ENCODE peak calls at places on chromosomes 3 and 15, in five cellular contexts. H is epithelial cell of esophagus, O is endothelial cell, Z is progenitor cell of endocrine pancreas, U is esophagus muscularis mucosa. I is an unnamed sample.

GRCh38 chr3:10228248-10228950 is 19.9 kb upstream of the TATDN2 start:
- DNase-seq in Z (no peak), H (peak), U (no peak), O (no peak), I (peak)

GRCh38 chr3:171873561-171873960 is 30.4 kb downstream of the TMEM212 start:
- DNase-seq in H (peak), O (no peak), U (no peak), Z (no peak), I (no peak)

GRCh38 chr3:196270499-196270898 is 17.0 kb downstream of the PCYT1A start:
- DNase-seq in U (no peak), H (no peak), O (no peak), Z (no peak), I (no peak)

GRCh38 chr3:192933779-192934456 is 16.3 kb upstream of the MB21D2 start:
- DNase-seq in H (peak), O (no peak), Z (no peak), U (no peak), I (no peak)

GRCh38 chr15:67080118-67080899 is 14.9 kb downstream of the SMAD3 start:
- DNase-seq in O (no peak), H (no peak), U (no peak), Z (no peak), I (no peak)

GRCh38 chr3:11603628-11604027 is 40.1 kb downstream of the VGLL4 start:
- DNase-seq in Z (no peak), U (peak), O (no peak), H (no peak), I (no peak)

GRCh38 chr15:81498314-81498713 is 124.3 kb upstream of the TMC3 start:
- DNase-seq in H (no peak), U (no peak), O (no peak), Z (no peak), I (no peak)

GRCh38 chr15:99434506-99435137 is 131.2 kb upstream of the MEF2A start:
- DNase-seq in H (no peak), O (no peak), Z (no peak), U (no peak), I (no peak)

GRCh38 chr15:80567721-80568157 is 127.4 kb upstream of the ABHD17C start:
- DNase-seq in U (no peak), O (peak), Z (peak), H (peak), I (peak)

GRCh38 chr3:28575100-28575747 is 226.6 kb upstream of the AZI2 start:
- DNase-seq in Z (peak), O (peak), U (no peak), H (peak), I (no peak)

GRCh38 chr3:173733029-173733652 is 335.6 kb downstream of the NLGN1 start:
- DNase-seq in H (peak), O (no peak), Z (no peak), U (no peak), I (no peak)

GRCh38 chr15:28456476-28457395 is 76.0 kb downstream of the GOLGA8G start:
- DNase-seq in Z (no peak), H (no peak), U (peak), O (peak), I (no peak)

GRCh38 chr3:42403737-42404136 is 6.7 kb downstream of the LYZL4 start:
- DNase-seq in U (no peak), H (peak), O (no peak), Z (no peak), I (no peak)

GRCh38 chr3:181725830-181726229 is 14.1 kb downstream of the SOX2 start:
- DNase-seq in H (no peak), Z (no peak), U (no peak), O (no peak), I (no peak)

GRCh38 chr15:68425428-68426060 is 6.4 kb downstream of the ITGA11 start:
- DNase-seq in Z (no peak), O (no peak), U (no peak), H (no peak), I (no peak)

GRCh38 chr3:66744986-66745385 is 244.2 kb upstream of the LRIG1 start:
- DNase-seq in U (no peak), H (peak), O (no peak), Z (no peak), I (no peak)

GRCh38 chr3:129448187-129448895 is 8.3 kb downstream of the IFT122 start:
- DNase-seq in U (no peak), H (no peak), O (no peak), Z (no peak), I (no peak)

GRCh38 chr3:122665226-122665786 is 15.3 kb upstream of the PARP14 start:
- DNase-seq in Z (no peak), U (no peak), H (no peak), O (no peak), I (no peak)

GRCh38 chr3:134370611-134371451 is 3.4 kb downstream of the AMOTL2 start:
- DNase-seq in U (no peak), O (no peak), H (no peak), Z (no peak), I (no peak)

GRCh38 chr3:134650431-134651346 is at the start of gene KY:
- DNase-seq in H (peak), O (peak), U (peak), Z (peak), I (no peak)

GRCh38 chr15:60349589-60349988 is 48.2 kb downstream of the ANXA2 start:
- DNase-seq in U (no peak), H (no peak), Z (no peak), O (no peak), I (no peak)

GRCh38 chr15:52233405-52233804 is 42.2 kb upstream of the GNB5 start:
- DNase-seq in O (no peak), U (no peak), Z (no peak), H (no peak), I (peak)

GRCh38 chr15:73876779-73877178 is 3.4 kb downstream of the TBC1D21 start:
- DNase-seq in U (no peak), Z (no peak), O (no peak), H (no peak), I (no peak)

GRCh38 chr3:178310833-178311380 is 225.3 kb upstream of the KCNMB2 start:
- DNase-seq in H (no peak), U (no peak), O (no peak), Z (no peak), I (no peak)

GRCh38 chr3:57646723-57647122 is 46.2 kb downstream of the DENND6A start:
- DNase-seq in O (no peak), H (peak), U (no peak), Z (no peak), I (peak)
- TF ChIP-seq CTCF in O (no peak), H (peak), U (no peak), Z (no peak), I (no peak)

GRCh38 chr3:62368705-62369475 is 4.5 kb downstream of the FEZF2 start:
- DNase-seq in O (peak), H (peak), Z (no peak), U (no peak), I (no peak)
- TF ChIP-seq CTCF in O (no peak), H (no peak), Z (peak), U (no peak), I (no peak)

GRCh38 chr3:25902586-25902985 is 112.7 kb downstream of the OXSM start:
- DNase-seq in Z (no peak), O (no peak), U (no peak), H (no peak), I (no peak)

GRCh38 chr3:25906132-25906906 is 116.4 kb downstream of the OXSM start:
- DNase-seq in H (no peak), O (no peak), Z (no peak), U (no peak), I (no peak)

GRCh38 chr3:25901796-25902195 is 111.9 kb downstream of the OXSM start:
- DNase-seq in H (no peak), Z (no peak), U (no peak), O (no peak), I (no peak)

GRCh38 chr3:25903371-25903770 is 113.5 kb downstream of the OXSM start:
- DNase-seq in H (no peak), U (no peak), Z (no peak), O (no peak), I (no peak)

DNA sequence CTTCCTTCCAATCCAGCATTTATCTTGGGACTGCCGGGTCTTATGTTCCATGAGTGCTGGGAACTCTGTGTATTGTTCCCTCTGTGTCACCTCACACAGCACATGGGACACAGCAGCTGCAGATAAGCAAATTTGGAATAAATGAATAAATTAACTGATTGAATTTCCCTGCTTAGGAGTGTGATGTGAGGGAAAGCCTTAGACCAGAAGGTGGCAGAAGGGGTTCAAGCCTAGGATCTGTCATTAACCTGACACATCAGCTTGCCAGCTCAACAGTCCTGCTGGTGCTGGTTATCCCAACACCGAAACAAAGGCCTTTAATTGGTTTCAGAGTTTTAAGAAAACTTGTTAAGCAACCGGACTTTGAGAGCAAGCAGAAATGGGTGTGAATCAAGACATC is 114.4 kb downstream of the OXSM start:
- DNase-seq in O (peak), U (no peak), Z (no peak), H (peak), I (no peak)
- TF ChIP-seq CTCF in O (no peak), U (no peak), Z (peak), H (peak), I (no peak)

DNA sequence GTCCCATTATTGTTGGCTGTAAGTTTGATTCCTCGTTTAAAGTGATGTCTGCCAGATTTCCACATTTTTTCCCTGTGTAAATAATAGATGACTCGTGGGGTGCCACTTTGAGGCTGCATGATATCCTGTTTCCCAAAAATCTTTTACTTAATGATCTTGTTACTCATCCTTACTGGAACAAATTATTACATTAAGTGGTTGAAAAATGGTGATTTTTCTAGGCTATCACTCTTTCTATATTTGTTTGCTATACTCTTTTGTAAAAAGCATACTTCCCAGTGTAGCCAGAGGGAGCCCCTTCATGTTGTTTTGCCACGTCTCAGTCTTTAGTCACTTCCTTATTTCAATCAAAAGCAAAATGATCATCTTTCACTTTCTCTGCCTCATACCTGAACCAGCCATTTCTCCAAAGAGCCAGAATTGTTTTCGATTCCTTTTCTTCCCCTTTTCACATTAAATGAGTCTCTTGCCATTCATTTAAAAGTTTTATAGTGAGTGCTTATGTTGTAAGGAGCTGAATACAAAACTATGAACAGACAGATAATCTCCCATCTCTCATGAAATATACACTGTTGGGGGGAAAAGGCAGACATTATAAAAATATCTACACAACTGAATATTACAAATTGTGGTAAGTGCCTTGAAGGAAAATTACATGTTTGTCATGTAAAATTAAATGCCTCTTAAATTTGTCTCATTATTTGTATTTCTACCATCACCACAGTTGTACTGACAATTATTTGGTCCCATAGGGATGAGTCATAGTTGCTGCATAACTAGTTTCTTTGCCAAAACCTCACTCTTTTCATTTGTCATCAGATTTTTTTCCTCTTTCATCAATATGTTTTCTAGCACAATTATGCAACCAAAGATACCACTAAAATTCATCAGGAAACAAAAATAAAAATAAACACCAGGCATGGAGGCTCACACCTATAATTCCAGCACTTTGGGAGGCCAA is 41.5 kb downstream of the ADGRG7 start:
- DNase-seq in Z (no peak), H (peak), U (no peak), O (no peak), I (peak)
- TF ChIP-seq CTCF in Z (no peak), H (peak), U (no peak), O (no peak), I (peak)

DNA sequence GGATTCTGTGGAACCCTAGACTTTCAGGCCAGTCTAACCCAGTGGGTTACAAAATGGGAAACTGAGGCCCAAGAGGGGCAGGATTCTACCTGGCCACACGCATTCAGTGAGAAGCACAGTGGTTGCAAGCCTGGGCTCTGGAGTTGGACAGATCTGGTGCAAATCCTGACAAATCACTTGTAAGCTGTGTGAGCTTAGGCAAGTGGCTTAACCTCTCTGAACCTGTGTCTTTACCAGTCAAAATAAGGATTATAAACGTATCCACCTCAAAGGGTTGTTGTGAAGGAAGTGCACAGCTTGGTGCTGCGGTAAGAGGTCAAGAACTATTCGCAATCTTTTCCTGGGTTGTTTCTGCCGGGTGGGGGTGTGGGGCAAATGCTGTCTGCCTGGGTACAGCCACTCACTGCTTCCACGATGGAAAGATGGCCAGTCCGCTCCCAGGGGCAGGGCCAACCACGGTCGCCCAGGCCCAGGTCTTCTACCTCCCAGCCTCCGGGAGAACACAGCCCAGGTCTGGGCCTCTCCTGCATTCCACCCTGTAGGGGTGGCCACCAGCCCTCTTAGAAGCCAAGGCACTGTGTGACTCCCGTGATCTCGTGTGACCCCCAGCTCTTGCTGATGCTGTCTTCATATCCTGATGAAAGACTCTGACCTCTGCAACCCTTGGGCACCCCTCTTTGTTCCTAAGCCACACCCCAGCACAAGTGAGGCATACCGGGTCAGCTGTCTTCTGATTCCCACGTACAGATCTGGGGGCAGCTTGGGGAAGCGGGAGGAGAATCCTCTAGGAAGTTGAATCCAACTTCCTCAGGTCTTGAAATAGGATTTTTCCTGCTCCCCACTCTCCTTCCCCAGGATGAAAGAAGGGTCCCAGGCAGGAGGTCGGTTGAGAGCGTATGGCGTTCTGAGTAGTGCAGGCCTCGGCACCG is 1.5 kb downstream of the CHRNA3 start:
- DNase-seq in O (no peak), Z (peak), H (no peak), U (no peak), I (peak)
- TF ChIP-seq CTCF in O (no peak), Z (no peak), H (no peak), U (no peak), I (no peak)

DNA sequence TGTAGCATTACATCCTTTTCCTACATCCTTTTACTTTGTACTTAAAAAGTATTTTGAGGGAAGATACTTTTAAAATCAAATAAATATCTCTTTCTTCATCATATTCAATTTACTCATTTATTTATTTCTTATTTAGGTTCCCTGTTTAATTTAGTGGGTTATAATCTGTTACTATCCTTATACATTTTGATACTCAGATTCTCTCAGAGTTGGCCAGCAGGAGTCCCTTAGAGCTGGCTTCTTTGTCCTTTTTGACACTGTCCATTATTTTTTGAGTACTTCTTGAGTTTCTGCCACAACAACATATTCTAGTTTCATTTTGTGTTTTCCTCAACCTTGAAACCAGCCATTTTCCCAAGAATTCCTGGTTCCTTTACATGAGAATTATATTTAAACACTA is 111.6 kb upstream of the DCBLD2 start:
- DNase-seq in Z (no peak), O (no peak), H (no peak), U (no peak), I (no peak)
- TF ChIP-seq CTCF in Z (peak), O (no peak), H (no peak), U (no peak), I (no peak)

GRCh38 chr3:119508172-119508845 is 10.0 kb downstream of the TIMMDC1 start:
- DNase-seq in U (no peak), O (no peak), Z (no peak), H (peak), I (peak)
- TF ChIP-seq CTCF in U (no peak), O (no peak), Z (no peak), H (no peak), I (no peak)

I was measured in GM20000.